ENCODE peak calls at places on chromosomes 16 and 17, in four cellular contexts. One of them, this sample, is unnamed.

GRCh38 chr17:37312137-37312923 is 63.5 kb upstream of the C17orf78 start:
- DNase-seq in OCI-M1: no peak
- DNase-seq in NCI-H774: peak
- DNase-seq in dorsolateral prefrontal cortex: no peak
- DNase-seq in this sample: no peak

GRCh38 chr17:78899361-78900260 is 3.4 kb downstream of the CEP295NL start:
- DNase-seq in NCI-H774: no peak
- DNase-seq in OCI-M1: no peak
- DNase-seq in dorsolateral prefrontal cortex: peak
- DNase-seq in this sample: no peak

GRCh38 chr17:33303254-33303653 is 10.2 kb upstream of the ASIC2 start:
- DNase-seq in NCI-H774: no peak
- DNase-seq in dorsolateral prefrontal cortex: no peak
- DNase-seq in OCI-M1: no peak
- DNase-seq in this sample: no peak

GRCh38 chr17:81651692-81652091 is 4.7 kb downstream of the PDE6G start:
- DNase-seq in OCI-M1: no peak
- DNase-seq in NCI-H774: no peak
- DNase-seq in dorsolateral prefrontal cortex: no peak
- DNase-seq in this sample: no peak

GRCh38 chr16:642189-643049 is 791 bp downstream of the MCRIP2 start:
- DNase-seq in NCI-H774: no peak
- DNase-seq in dorsolateral prefrontal cortex: no peak
- DNase-seq in OCI-M1: peak
- DNase-seq in this sample: no peak

GRCh38 chr16:13305019-13305755 is 403.8 kb downstream of the SHISA9 start:
- DNase-seq in OCI-M1: no peak
- DNase-seq in dorsolateral prefrontal cortex: no peak
- DNase-seq in NCI-H774: no peak
- DNase-seq in this sample: no peak

GRCh38 chr16:22194707-22195444 is 11.2 kb upstream of the EEF2K start:
- DNase-seq in OCI-M1: peak
- DNase-seq in dorsolateral prefrontal cortex: no peak
- DNase-seq in NCI-H774: no peak
- DNase-seq in this sample: no peak

GRCh38 chr17:45702666-45703266 is 81.4 kb upstream of the CRHR1 start:
- DNase-seq in OCI-M1: peak
- DNase-seq in dorsolateral prefrontal cortex: no peak
- DNase-seq in NCI-H774: no peak
- DNase-seq in this sample: no peak

GRCh38 chr17:68248199-68248825 is 469 bp downstream of the AMZ2 start:
- DNase-seq in NCI-H774: peak
- DNase-seq in OCI-M1: peak
- DNase-seq in dorsolateral prefrontal cortex: peak
- DNase-seq in this sample: no peak

GRCh38 chr17:81049372-81049911 is 14.5 kb downstream of the BAIAP2 start:
- DNase-seq in OCI-M1: peak
- DNase-seq in NCI-H774: no peak
- DNase-seq in dorsolateral prefrontal cortex: no peak
- DNase-seq in this sample: no peak

GRCh38 chr16:66924527-66925321 is 611 bp downstream of the RRAD start:
- DNase-seq in NCI-H774: no peak
- DNase-seq in dorsolateral prefrontal cortex: no peak
- DNase-seq in OCI-M1: no peak
- DNase-seq in this sample: no peak

GRCh38 chr17:9522074-9522473 is 53.5 kb downstream of the STX8 start:
- DNase-seq in NCI-H774: no peak
- DNase-seq in OCI-M1: peak
- DNase-seq in dorsolateral prefrontal cortex: peak
- DNase-seq in this sample: no peak

GRCh38 chr16:58339452-58339938 is 44.7 kb upstream of the PRSS54 start:
- DNase-seq in NCI-H774: no peak
- DNase-seq in OCI-M1: no peak
- DNase-seq in dorsolateral prefrontal cortex: no peak
- DNase-seq in this sample: no peak

GRCh38 chr17:42850964-42851363 is at the start of gene AOC3:
- DNase-seq in OCI-M1: no peak
- DNase-seq in dorsolateral prefrontal cortex: no peak
- DNase-seq in NCI-H774: no peak
- DNase-seq in this sample: no peak

GRCh38 chr17:65987988-65988387 is 203.9 kb downstream of the CEP112 start:
- DNase-seq in NCI-H774: no peak
- DNase-seq in dorsolateral prefrontal cortex: no peak
- DNase-seq in OCI-M1: peak
- DNase-seq in this sample: peak

GRCh38 chr17:5297245-5297644 is 15.2 kb downstream of the RABEP1 start:
- DNase-seq in dorsolateral prefrontal cortex: no peak
- DNase-seq in NCI-H774: no peak
- DNase-seq in OCI-M1: no peak
- DNase-seq in this sample: no peak

GRCh38 chr17:63293310-63293709 is 152.8 kb downstream of the CYB561 start:
- DNase-seq in NCI-H774: no peak
- DNase-seq in OCI-M1: no peak
- DNase-seq in dorsolateral prefrontal cortex: no peak
- DNase-seq in this sample: no peak

This sample was measured in NCI-H2081 treated with DMSO at 0.1 percent for 48 hours.